ENCODE peak calls at places on chromosomes 11 and 22, in nine cellular contexts. Y is WTC11, G is HepG2, U is A549, K is HCT116, C is H1, S is endothelial cell of umbilical vein, F is GM12878, W is K562. L is an unnamed sample.

GRCh38 chr11:105937738-105938137 is 84.3 kb downstream of the MSANTD4 start:
- DNase-seq in U (no peak), C (no peak), Y (no peak), S (peak), G (no peak), W (no peak), F (no peak), K (peak), L (no peak)

GRCh38 chr11:73859671-73860070 is 17.0 kb downstream of the COA4 start:
- DNase-seq in K (no peak), W (no peak), S (no peak), U (no peak), G (no peak), C (no peak), F (no peak), Y (no peak), L (no peak)

GRCh38 chr11:40241524-40242037 is 1217.9 kb downstream of the LRRC4C start:
- DNase-seq in U (no peak), G (no peak), K (no peak), F (peak), W (no peak), S (no peak), C (no peak), Y (no peak), L (no peak)

GRCh38 chr11:129698212-129698611 is 117.4 kb upstream of the TMEM45B start:
- DNase-seq in S (no peak), W (no peak), U (no peak), F (no peak), C (no peak), K (no peak), Y (no peak), G (no peak), L (peak)

GRCh38 chr11:85619497-85619896 is 7.6 kb downstream of the DLG2 start:
- DNase-seq in C (no peak), U (no peak), F (no peak), K (no peak), G (no peak), S (no peak), W (no peak), Y (no peak), L (no peak)

GRCh38 chr11:62147545-62147944 is 23.7 kb downstream of the INCENP start:
- DNase-seq in U (no peak), W (no peak), F (no peak), G (no peak), C (no peak), S (no peak), K (no peak), Y (peak), L (no peak)

GRCh38 chr11:46845440-46845739 is 690 bp downstream of the CKAP5 start:
- DNase-seq in Y (no peak), U (no peak), G (no peak), S (peak), C (no peak), K (no peak), F (no peak), W (no peak), L (no peak)

GRCh38 chr11:125141686-125142535 is 22.6 kb upstream of the PKNOX2 start:
- DNase-seq in C (peak), W (peak), Y (peak), U (peak), F (no peak), S (peak), K (no peak), G (no peak), L (peak)

GRCh38 chr11:6563667-6564066 is 39.7 kb downstream of the RRP8 start:
- DNase-seq in C (no peak), F (no peak), U (no peak), G (no peak), W (no peak), K (no peak), S (no peak), Y (no peak), L (no peak)

GRCh38 chr22:49967333-49968241 is 7.0 kb downstream of the PIM3 start:
- DNase-seq in S (no peak), Y (no peak), G (peak), W (no peak), F (no peak), U (no peak), C (peak), K (no peak), L (no peak)

GRCh38 chr11:86116996-86117705 is 48.3 kb upstream of the PICALM start:
- DNase-seq in S (no peak), W (no peak), Y (no peak), C (no peak), F (no peak), G (no peak), K (no peak), U (no peak), L (peak)

GRCh38 chr11:108278546-108278945 is 55.7 kb downstream of the ATM start:
- DNase-seq in F (no peak), G (no peak), C (no peak), U (no peak), S (no peak), W (no peak), K (no peak), Y (no peak), L (peak)

GRCh38 chr22:48700566-48701295 is 1126.9 kb downstream of the BRD1 start:
- DNase-seq in G (peak), U (no peak), W (no peak), F (no peak), S (no peak), C (no peak), Y (no peak), K (no peak), L (peak)

GRCh38 chr11:12762696-12763324 is 88.6 kb downstream of the TEAD1 start:
- DNase-seq in S (no peak), C (no peak), K (no peak), U (no peak), F (no peak), Y (no peak), G (no peak), W (no peak), L (no peak)

GRCh38 chr11:1390603-1391164 is 950 bp downstream of the BRSK2 start:
- DNase-seq in F (no peak), U (no peak), C (peak), K (no peak), G (no peak), S (no peak), W (no peak), Y (peak), L (no peak)

GRCh38 chr22:37608477-37609239 is at the start of gene GGA1:
- DNase-seq in G (peak), F (no peak), U (peak), C (peak), K (peak), S (peak), Y (peak), W (peak), L (peak)

GRCh38 chr22:37607912-37608476 is 640 bp upstream of the GGA1 start:
- DNase-seq in F (peak), C (no peak), G (no peak), W (no peak), K (no peak), U (no peak), S (no peak), Y (no peak), L (no peak)

GRCh38 chr22:37609240-37610152 is 862 bp downstream of the GGA1 start:
- DNase-seq in Y (no peak), K (no peak), W (peak), C (no peak), F (no peak), G (no peak), U (peak), S (no peak), L (peak)

GRCh38 chr22:37604875-37605274 is 3.8 kb upstream of the GGA1 start:
- DNase-seq in S (no peak), W (no peak), F (no peak), C (no peak), U (no peak), G (no peak), Y (no peak), K (no peak), L (no peak)

GRCh38 chr22:37607010-37607911 is 1.4 kb upstream of the GGA1 start:
- DNase-seq in S (peak), F (peak), G (peak), K (peak), C (peak), U (peak), W (peak), Y (peak), L (peak)
- TF ChIP-seq MAX in S (no peak), F (no peak), G (no peak), K (peak), C (peak), U (peak), W (no peak), Y (peak), L (no peak)

GRCh38 chr11:111562692-111563389 is 22.3 kb downstream of the LAYN start:
- DNase-seq in Y (no peak), K (no peak), C (no peak), G (peak), W (no peak), S (no peak), F (no peak), U (no peak), L (no peak)

GRCh38 chr11:111566324-111566723 is 25.8 kb downstream of the LAYN start:
- DNase-seq in F (no peak), C (no peak), G (no peak), U (no peak), W (no peak), K (no peak), Y (no peak), S (no peak), L (no peak)

GRCh38 chr11:111561801-111562325 is 21.3 kb downstream of the LAYN start:
- DNase-seq in Y (no peak), W (no peak), C (no peak), K (no peak), F (no peak), S (no peak), G (peak), U (no peak), L (no peak)

GRCh38 chr11:111561306-111561705 is 20.8 kb downstream of the LAYN start:
- DNase-seq in S (no peak), F (no peak), Y (no peak), U (no peak), W (no peak), G (no peak), C (no peak), K (no peak), L (no peak)

DNA sequence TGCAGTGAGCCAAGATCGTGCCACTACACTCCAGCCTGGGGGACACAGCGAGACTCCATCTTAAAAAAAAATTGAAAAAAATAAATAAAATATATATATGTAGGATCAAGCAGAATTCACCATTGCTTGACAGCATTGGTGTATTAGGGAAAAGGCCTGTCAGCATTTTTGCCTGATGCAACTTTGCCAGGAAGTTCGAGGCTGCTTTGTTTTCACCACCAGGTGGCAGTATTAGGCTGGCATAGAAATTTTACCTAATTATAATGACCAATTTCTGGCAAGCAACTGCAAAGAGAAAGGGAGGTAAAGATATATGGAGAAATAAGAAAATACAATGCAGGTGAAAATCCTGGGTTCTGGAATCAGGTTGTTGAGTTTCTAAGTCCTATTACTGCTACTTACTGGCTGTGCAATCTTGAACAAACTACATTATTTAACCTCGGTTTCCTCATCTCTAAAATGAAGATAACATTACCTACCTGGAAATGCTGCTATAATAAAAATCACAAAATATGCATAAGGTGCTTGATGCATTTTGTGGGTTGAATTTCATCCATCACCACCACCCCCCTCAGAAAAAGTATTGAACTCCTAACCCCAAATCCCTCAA is 24.7 kb downstream of the LAYN start:
- DNase-seq in C (peak), Y (peak), W (peak), S (peak), K (peak), F (peak), U (peak), G (peak), L (peak)
- TF ChIP-seq CTCF in C (peak), Y (peak), W (peak), S (peak), K (peak), F (peak), U (peak), G (peak), L (peak)

DNA sequence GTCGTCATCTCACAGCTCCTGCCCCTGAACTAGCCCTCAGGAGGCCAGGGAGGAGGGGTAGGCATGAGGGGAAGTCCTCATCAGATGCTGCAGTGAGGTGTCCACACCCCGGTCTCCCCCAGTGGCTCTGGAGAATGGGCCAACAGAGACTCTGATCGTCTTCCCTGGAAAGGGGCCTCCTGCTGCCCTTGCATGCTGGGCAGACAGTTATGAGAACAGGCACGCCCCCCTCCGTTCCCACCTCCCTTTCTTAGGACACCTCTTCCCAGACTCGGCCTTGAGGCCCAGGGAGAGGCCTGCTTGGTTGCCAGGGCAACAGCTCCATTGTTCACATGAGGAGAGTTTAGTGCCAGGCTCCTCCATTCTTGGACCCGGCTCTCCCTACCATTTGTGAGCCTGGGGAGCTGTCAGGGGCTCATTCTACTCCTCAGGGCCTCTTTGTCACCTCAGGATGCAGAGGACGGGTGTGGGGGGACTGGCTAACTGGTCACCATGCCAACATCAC is 157.6 kb downstream of the TTC17 start:
- DNase-seq in K (no peak), S (no peak), Y (peak), F (no peak), U (no peak), C (no peak), G (no peak), W (no peak), L (no peak)
- TF ChIP-seq MAX in K (no peak), S (no peak), Y (no peak), F (no peak), U (no peak), C (no peak), G (no peak), W (no peak), L (no peak)

DNA sequence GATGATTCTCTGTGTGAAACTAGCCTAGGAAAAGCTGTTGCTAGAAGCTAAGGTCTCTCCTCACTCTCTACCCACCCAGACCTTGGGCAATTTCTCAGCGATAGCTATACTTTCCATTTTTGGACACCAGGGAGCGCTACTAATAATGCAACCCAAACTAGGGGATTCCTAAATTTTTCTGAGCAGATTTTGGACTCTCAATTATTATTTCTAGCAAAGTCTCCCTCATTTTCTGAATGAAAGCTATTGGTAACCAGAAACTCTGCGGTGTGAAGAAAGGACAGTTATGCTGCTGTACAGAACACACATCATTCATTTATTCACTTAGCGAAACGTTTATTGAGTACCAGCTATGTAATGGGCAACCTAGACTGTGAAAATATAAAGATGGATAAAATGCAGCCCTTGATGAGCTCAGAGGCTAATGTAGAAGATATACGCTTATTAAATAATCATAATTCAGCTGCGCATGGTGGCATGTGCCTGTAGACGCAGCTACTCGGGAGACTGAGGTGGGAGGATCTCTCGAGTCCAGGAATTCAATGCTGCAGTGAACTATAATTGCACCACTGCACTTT is 6.1 kb upstream of the STIM1 start:
- DNase-seq in S (peak), Y (no peak), F (no peak), U (peak), G (peak), W (peak), K (no peak), C (no peak), L (peak)
- TF ChIP-seq CTCF in S (peak), Y (peak), F (peak), U (peak), G (peak), W (peak), K (peak), C (peak), L (peak)

DNA sequence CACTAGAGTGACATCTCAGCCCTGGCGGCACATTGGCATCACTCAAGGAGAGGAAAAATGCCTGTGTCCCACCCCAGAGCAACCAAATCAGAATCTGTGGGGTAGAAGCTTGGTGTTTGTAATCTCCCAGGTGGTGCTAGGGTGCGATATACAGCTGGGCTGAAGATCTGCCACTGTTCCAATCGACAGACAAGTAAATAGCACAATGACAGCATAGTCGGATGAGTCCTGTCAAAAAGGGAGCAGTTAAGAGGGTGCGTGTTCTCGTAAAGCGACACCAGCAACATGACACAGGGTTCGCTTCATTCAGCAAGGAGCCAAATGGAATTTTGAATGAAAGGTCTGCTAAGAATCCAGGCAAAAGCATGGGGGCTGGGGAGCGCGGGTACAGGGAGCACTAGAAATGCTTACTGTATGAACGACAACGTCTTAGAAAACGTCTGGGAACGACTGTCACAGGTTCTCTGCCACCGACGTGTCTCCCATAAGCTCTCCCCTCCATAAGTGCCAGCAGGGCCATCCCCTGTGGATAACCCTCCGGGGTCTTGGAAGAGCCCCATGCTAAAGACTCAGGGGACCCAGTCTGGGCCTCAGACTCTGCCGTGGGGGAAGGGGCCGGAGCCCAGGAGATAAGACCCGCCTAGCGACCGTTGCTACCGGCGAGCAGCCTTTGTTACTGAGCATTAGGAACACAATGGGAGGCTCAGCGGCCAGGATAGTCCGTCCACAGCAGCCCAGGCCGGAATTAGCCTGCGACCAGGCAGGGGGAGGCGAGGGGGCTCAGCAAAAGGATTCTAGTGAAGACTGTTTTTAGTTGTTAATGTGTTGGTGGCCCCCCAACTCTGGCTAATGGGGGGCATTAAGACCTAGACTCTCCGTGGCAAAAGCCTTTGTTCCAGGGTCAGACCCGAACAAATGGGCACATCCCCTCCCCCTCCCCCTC is 20.8 kb downstream of the ADA2 start:
- DNase-seq in C (peak), Y (peak), G (no peak), K (no peak), F (no peak), W (peak), S (no peak), U (no peak), L (no peak)
- TF ChIP-seq MAX in C (no peak), Y (no peak), G (no peak), K (no peak), F (no peak), W (no peak), S (no peak), U (no peak), L (no peak)

DNA sequence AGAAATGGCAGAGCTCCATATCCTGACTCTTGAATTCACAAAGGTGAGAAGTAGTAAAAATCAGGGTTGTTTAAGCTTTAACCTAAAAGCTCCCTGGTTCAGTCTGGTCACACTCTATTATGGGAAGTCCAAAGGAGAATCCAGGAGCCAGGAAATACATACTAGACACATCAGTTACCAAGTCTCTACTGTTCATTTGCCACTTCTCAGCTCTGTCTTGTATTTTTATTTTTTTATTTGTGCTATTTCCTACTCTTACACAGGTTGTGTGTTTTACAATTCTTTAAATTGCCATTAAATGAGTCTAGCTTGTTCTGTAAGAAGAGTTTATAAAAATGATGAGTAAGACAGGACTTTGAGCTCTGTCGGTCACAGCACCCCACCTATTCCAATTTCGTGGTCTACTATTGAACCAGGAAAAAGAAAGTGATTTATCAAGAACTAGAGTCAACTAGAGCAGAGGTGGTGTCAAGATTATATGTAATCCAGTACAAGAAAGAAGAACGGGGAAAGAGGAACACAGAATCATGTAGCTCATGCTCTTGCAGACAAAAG is 9.7 kb downstream of the MS4A12 start:
- DNase-seq in W (no peak), K (no peak), S (no peak), G (no peak), C (no peak), F (no peak), U (no peak), Y (no peak), L (no peak)
- TF ChIP-seq CTCF in W (no peak), K (no peak), S (no peak), G (no peak), C (no peak), F (no peak), U (no peak), Y (no peak), L (no peak)

L was measured in NB4.